ENCODE peak calls at places on chromosomes 5 and 9, in six cellular contexts. One of them, this sample, is unnamed.

GRCh38 chr5:135832941-135833340 is 1.5 kb upstream of the SLC25A48 start:
- DNase-seq in stimulated activated naive CD4-positive, alpha-beta T cell treated with Interleukin-2 at 50 U/mL for 16 hours: no peak
- DNase-seq in mesendoderm: no peak
- DNase-seq in mesothelial cell of epicardium: no peak
- DNase-seq in brain microvascular endothelial cell: no peak
- DNase-seq in NCI-H510A: no peak
- DNase-seq in this sample: no peak

GRCh38 chr5:142779163-142779562 is 9.0 kb downstream of the ARHGAP26 start:
- DNase-seq in brain microvascular endothelial cell: peak; percentile 28
- DNase-seq in NCI-H510A: no peak
- DNase-seq in stimulated activated naive CD4-positive, alpha-beta T cell treated with Interleukin-2 at 50 U/mL for 16 hours: no peak
- DNase-seq in mesendoderm: peak; percentile 67
- DNase-seq in mesothelial cell of epicardium: no peak
- DNase-seq in this sample: peak; percentile 42

GRCh38 chr5:1134478-1134877 is 22.6 kb upstream of the SLC12A7 start:
- DNase-seq in stimulated activated naive CD4-positive, alpha-beta T cell treated with Interleukin-2 at 50 U/mL for 16 hours: no peak
- DNase-seq in mesendoderm: no peak
- DNase-seq in mesothelial cell of epicardium: no peak
- DNase-seq in NCI-H510A: no peak
- DNase-seq in brain microvascular endothelial cell: no peak
- DNase-seq in this sample: no peak

GRCh38 chr9:2026598-2026997 is 11.5 kb downstream of the SMARCA2 start:
- DNase-seq in stimulated activated naive CD4-positive, alpha-beta T cell treated with Interleukin-2 at 50 U/mL for 16 hours: no peak
- DNase-seq in mesendoderm: no peak
- DNase-seq in mesothelial cell of epicardium: no peak
- DNase-seq in brain microvascular endothelial cell: no peak
- DNase-seq in NCI-H510A: no peak
- DNase-seq in this sample: no peak

GRCh38 chr5:103744159-103744558 is 181.6 kb upstream of the NUDT12 start:
- DNase-seq in brain microvascular endothelial cell: peak; percentile 88
- DNase-seq in mesothelial cell of epicardium: no peak
- DNase-seq in mesendoderm: no peak
- DNase-seq in stimulated activated naive CD4-positive, alpha-beta T cell treated with Interleukin-2 at 50 U/mL for 16 hours: no peak
- DNase-seq in NCI-H510A: no peak
- DNase-seq in this sample: peak; percentile 41

GRCh38 chr9:92738661-92739081 is 26.0 kb downstream of the BICD2 start:
- DNase-seq in mesendoderm: peak; percentile 25
- DNase-seq in brain microvascular endothelial cell: no peak
- DNase-seq in stimulated activated naive CD4-positive, alpha-beta T cell treated with Interleukin-2 at 50 U/mL for 16 hours: no peak
- DNase-seq in mesothelial cell of epicardium: no peak
- DNase-seq in NCI-H510A: no peak
- DNase-seq in this sample: no peak

GRCh38 chr9:70484232-70485130 is 70.0 kb upstream of the KLF9 start:
- DNase-seq in NCI-H510A: no peak
- DNase-seq in brain microvascular endothelial cell: peak; percentile 78
- DNase-seq in stimulated activated naive CD4-positive, alpha-beta T cell treated with Interleukin-2 at 50 U/mL for 16 hours: no peak
- DNase-seq in mesendoderm: peak; percentile 74
- DNase-seq in mesothelial cell of epicardium: no peak
- DNase-seq in this sample: peak; percentile 68

GRCh38 chr5:147081256-147081872 is 153.5 kb upstream of the STK32A start:
- DNase-seq in mesendoderm: no peak
- DNase-seq in NCI-H510A: no peak
- DNase-seq in brain microvascular endothelial cell: no peak
- DNase-seq in mesothelial cell of epicardium: no peak
- DNase-seq in stimulated activated naive CD4-positive, alpha-beta T cell treated with Interleukin-2 at 50 U/mL for 16 hours: no peak
- DNase-seq in this sample: no peak

GRCh38 chr5:93789173-93790070 is 48.0 kb upstream of the POU5F2 start:
- DNase-seq in mesendoderm: peak; percentile 31
- DNase-seq in NCI-H510A: no peak
- DNase-seq in brain microvascular endothelial cell: peak; percentile 13
- DNase-seq in stimulated activated naive CD4-positive, alpha-beta T cell treated with Interleukin-2 at 50 U/mL for 16 hours: no peak
- DNase-seq in mesothelial cell of epicardium: no peak
- DNase-seq in this sample: peak; percentile 32

GRCh38 chr9:37988041-37988440 is 81.0 kb downstream of the SHB start:
- DNase-seq in mesendoderm: no peak
- DNase-seq in stimulated activated naive CD4-positive, alpha-beta T cell treated with Interleukin-2 at 50 U/mL for 16 hours: no peak
- DNase-seq in NCI-H510A: no peak
- DNase-seq in brain microvascular endothelial cell: no peak
- DNase-seq in mesothelial cell of epicardium: no peak
- DNase-seq in this sample: no peak

GRCh38 chr5:124902097-124902821 is 155.8 kb upstream of the ZNF608 start:
- DNase-seq in brain microvascular endothelial cell: peak; percentile 3
- DNase-seq in NCI-H510A: no peak
- DNase-seq in mesothelial cell of epicardium: no peak
- DNase-seq in mesendoderm: no peak
- DNase-seq in stimulated activated naive CD4-positive, alpha-beta T cell treated with Interleukin-2 at 50 U/mL for 16 hours: no peak
- DNase-seq in this sample: peak; percentile 55